ENCODE peak calls at places on chromosomes 2 and 18, in nine cellular contexts. J is Panc1; G is HCT116; A is right cardiac atrium; P is K562; K is pancreas; H is DND-41; D is CD8-positive, alpha-beta T cell; Q is IMR-90. R is an unnamed sample.

GRCh38 chr2:30283931-30284565 is 52.7 kb downstream of the LBH start:
- ATAC-seq in A (no peak), Q (no peak), P (peak; percentile 88), D (no peak), J (no peak), G (no peak), K (no peak), H (no peak), R (no peak)

GRCh38 chr2:128557841-128558241 is 239.2 kb upstream of the HS6ST1 start:
- ATAC-seq in D (no peak), K (peak; percentile 44), G (no peak), Q (peak; percentile 28), J (no peak), P (no peak), H (no peak), A (no peak), R (peak; percentile 88)

GRCh38 chr2:44237221-44237620 is 38.1 kb upstream of the SLC3A1 start:
- ATAC-seq in K (no peak), J (no peak), D (peak; percentile 84), A (no peak), Q (no peak), G (no peak), H (peak; percentile 93), P (no peak), R (no peak)

GRCh38 chr2:240586919-240587800 is 626 bp downstream of the CAPN10 start:
- ATAC-seq in D (peak; percentile 54), J (peak; percentile 44), G (peak; percentile 29), K (no peak), Q (peak; percentile 19), P (peak; percentile 32), A (peak; percentile 23), H (peak; percentile 51), R (peak; percentile 32)

GRCh38 chr2:132547089-132547687 is 122.8 kb downstream of the LYPD1 start:
- ATAC-seq in P (peak; percentile 75), H (no peak), Q (peak; percentile 67), J (peak; percentile 74), A (no peak), K (peak; percentile 96), G (peak; percentile 68), D (no peak), R (no peak)

GRCh38 chr2:203619192-203619878 is 84.2 kb upstream of the RAPH1 start:
- ATAC-seq in P (no peak), G (no peak), K (no peak), J (no peak), D (no peak), Q (no peak), H (no peak), A (no peak), R (no peak)

GRCh38 chr2:38997784-38998183 is 108.1 kb downstream of the ARHGEF33 start:
- ATAC-seq in Q (peak; percentile 96), P (no peak), J (no peak), D (no peak), G (no peak), A (no peak), H (no peak), K (peak; percentile 37), R (peak; percentile 63)

GRCh38 chr2:76759634-76760366 is 762.4 kb downstream of the LRRTM4 start:
- ATAC-seq in Q (no peak), K (no peak), G (no peak), H (no peak), D (no peak), J (no peak), P (no peak), A (no peak), R (no peak)

GRCh38 chr18:49590608-49591007 is 28.8 kb downstream of the LIPG start:
- ATAC-seq in J (peak; percentile 44), A (no peak), P (no peak), D (no peak), Q (no peak), K (no peak), G (no peak), H (no peak), R (no peak)

GRCh38 chr2:191038241-191038725 is 24.3 kb upstream of the STAT1 start:
- ATAC-seq in J (no peak), D (peak; percentile 74), G (no peak), P (peak; percentile 70), Q (peak; percentile 80), A (no peak), H (peak; percentile 79), K (no peak), R (no peak)

GRCh38 chr2:189253841-189254240 is 74.3 kb upstream of the COL5A2 start:
- ATAC-seq in P (no peak), J (no peak), G (no peak), H (no peak), D (no peak), K (no peak), A (no peak), Q (peak; percentile 7), R (no peak)

GRCh38 chr18:6624729-6625308 is 104.7 kb upstream of the ARHGAP28 start:
- ATAC-seq in H (no peak), Q (peak; percentile 54), P (no peak), G (no peak), D (no peak), K (peak; percentile 36), J (no peak), A (peak; percentile 65), R (peak; percentile 57)

GRCh38 chr18:5103693-5104092 is 93.4 kb downstream of the AKAIN1 start:
- ATAC-seq in Q (no peak), A (no peak), K (no peak), G (no peak), D (no peak), J (no peak), H (no peak), P (no peak), R (no peak)

GRCh38 chr2:215328066-215328465 is 16.2 kb downstream of the ATIC start:
- ATAC-seq in K (no peak), G (no peak), D (no peak), J (no peak), P (no peak), A (no peak), Q (no peak), H (no peak), R (no peak)

DNA sequence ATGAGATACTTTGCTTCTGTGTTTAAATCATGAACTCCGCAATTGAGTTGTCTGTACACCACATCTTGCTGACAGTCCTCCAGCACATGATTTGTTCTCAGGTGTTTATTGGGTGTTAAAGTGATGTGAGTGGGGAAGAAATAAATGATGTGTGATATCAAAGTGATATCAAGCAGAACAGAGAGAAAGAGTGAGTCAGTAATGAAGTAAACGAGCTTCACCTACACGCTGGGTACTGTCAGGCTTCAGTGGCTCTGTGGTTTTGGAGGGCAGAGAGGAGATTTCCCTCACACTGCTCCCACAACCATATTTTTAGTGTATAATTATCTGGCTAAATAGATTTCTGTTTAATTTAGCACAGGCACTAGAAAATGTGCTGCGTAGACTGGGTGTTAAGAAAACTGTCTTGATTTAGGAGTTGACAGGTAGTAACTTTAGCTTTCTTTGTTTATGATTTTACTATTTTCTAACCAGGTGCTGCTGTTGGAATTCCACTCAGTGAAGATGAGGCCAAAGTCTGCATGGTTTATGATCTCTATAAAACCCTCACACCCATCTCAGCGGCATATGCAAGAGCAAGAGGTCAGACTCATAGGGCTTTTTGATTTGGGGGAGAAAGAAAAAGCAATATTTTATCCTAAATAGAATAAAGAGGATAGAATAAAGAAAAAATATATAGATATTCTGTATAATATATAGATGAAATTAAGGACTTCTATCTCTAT is 21.2 kb downstream of the ATIC start:
- ATAC-seq in H (no peak), Q (no peak), A (no peak), J (no peak), P (no peak), G (no peak), K (no peak), D (no peak), R (no peak)
- H3K27ac ChIP-seq in H (no peak overlapping the region), Q (no peak overlapping the region), A (no peak overlapping the region), J (no peak overlapping the region), P (no peak overlapping the region), G (no peak overlapping the region), K (no peak overlapping the region), D (no peak overlapping the region), R (no peak overlapping the region)

DNA sequence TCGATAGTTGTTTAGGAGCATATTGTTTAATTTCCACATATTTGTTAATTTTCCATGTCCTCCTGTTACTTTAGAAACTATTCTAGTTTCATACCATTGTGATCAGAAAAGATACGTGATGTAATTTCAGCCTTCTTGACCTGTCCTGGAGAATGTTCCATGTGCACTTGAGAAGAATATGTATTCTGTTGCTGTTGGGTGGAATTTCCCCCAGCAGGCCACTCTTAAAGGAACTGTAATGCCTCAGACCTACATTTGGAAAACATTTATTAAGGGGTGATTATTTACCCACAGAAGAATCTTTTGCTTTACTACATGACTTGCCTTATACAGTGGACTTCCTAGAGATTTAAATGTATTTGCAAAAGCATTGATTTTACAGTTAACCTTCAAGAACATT is 55.5 kb downstream of the LIMS1 start:
- ATAC-seq in H (no peak), P (peak; percentile 5), Q (no peak), J (no peak), D (no peak), G (no peak), A (no peak), K (no peak), R (no peak)
- H3K4me1 ChIP-seq in H (no peaks in the 10 kb centered on the region), P (peaks cover 20% of the 10 kb centered on the region), Q (peaks cover 21% of the 10 kb centered on the region), J (peaks cover 48% of the 10 kb centered on the region), D (peaks cover 12% of the 10 kb centered on the region), G (peaks cover 42% of the 10 kb centered on the region), A (peaks cover 10% of the 10 kb centered on the region), K (peaks cover 47% of the 10 kb centered on the region), R (peaks cover 42% of the 10 kb centered on the region)

DNA sequence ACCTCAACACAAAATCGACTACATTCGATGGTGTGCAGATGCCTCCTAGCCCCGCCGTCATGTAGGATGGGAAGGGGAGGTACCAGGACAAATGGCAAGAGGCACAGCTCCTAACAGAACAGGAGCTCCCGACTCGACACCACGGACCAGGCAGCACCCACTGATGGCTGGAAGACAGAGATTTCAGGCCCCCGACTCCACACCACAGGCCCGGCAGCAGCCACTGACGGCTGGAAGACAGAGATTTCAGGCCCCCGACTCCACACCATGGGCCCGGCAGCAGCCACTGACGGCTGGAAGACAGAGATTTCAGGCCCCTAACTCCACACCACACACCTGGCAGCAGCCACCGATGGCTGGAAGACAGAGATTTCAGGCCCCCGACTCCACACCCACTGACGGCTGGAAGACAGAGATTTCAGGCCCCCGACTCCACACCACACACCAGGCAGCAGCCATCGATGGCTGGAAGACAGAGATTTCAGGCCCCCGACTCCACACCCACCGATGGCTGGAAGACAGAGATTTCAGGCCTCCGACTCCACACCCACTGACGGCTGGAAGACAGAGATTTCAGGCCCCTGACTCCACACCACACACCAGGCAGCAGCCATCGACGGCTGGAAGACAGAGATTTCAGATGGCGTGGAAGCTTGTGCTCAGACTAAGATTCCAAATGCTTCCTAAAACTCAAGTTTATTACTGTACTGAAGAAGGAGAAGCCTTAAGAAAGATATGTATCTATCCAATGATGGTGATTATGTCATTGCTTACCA is 135.5 kb downstream of the EIPR1 start:
- ATAC-seq in J (no peak), A (no peak), P (no peak), G (no peak), H (peak; percentile 57), D (peak; percentile 45), Q (no peak), K (no peak), R (no peak)
- H3K27ac ChIP-seq in J (no peak overlapping the region), A (no peak overlapping the region), P (no peak overlapping the region), G (no peak overlapping the region), H (no peak overlapping the region), D (peak overlapping the region; percentile 27), Q (no peak overlapping the region), K (no peak overlapping the region), R (no peak overlapping the region)

DNA sequence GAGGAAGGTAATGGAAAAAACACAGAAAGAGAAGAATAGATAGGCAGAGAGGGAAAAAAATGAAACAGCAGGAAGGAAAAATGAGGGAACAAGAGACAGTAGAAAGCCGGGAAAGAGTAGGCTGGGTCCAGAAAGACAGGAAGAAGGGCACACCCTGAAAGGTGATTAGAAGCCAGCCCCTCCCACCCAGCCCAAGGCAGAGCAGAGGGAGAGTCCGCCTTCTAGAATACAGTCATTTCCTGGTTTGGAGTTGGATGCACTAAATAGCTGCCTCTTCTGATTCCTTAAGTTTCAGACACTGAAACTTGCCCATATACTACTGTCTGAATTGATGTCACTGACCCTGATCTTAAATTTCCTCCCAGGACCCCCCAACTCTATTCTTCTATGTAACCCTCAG is 17.9 kb upstream of the DSG3 start:
- ATAC-seq in A (peak; percentile 90), K (no peak), Q (no peak), D (no peak), G (peak; percentile 98), J (no peak), H (no peak), P (peak; percentile 85), R (no peak)
- H3K4me1 ChIP-seq in A (no peaks in the 10 kb centered on the region), K (no peaks in the 10 kb centered on the region), Q (no peaks in the 10 kb centered on the region), D (no peaks in the 10 kb centered on the region), G (peaks cover 20% of the 10 kb centered on the region), J (no peaks in the 10 kb centered on the region), H (no peaks in the 10 kb centered on the region), P (no peaks in the 10 kb centered on the region), R (no peaks in the 10 kb centered on the region)

R was measured in gastroesophageal sphincter.